ENCODE peak calls at places on chromosomes 7 and 10, in four cellular contexts. U, Y, L and K are unnamed samples.
A peak's percentile ranks its signal among the peaks of the same experiment; 100 is the strongest.

GRCh38 chr7:86991844-86992243 is 67.6 kb downstream of the ELAPOR2 start:
- DNase-seq in Y (no peak), L (no peak), U (no peak), K (no peak)

GRCh38 chr10:103855424-103855823 is at the start of gene SH3PXD2A:
- DNase-seq in Y (no peak), L (peak; percentile 54), U (peak; percentile 92), K (no peak)

GRCh38 chr7:111103136-111103535 is 12.2 kb downstream of the LRRN3 start:
- DNase-seq in U (no peak), L (no peak), Y (no peak), K (no peak)

GRCh38 chr10:102476466-102477141 is 25.3 kb upstream of the C10orf95 start:
- DNase-seq in U (no peak), L (no peak), Y (peak; percentile 22), K (no peak)

GRCh38 chr10:48390933-48391845 is 84.7 kb downstream of the MAPK8 start:
- DNase-seq in Y (no peak), L (peak; percentile 11), U (no peak), K (no peak)

GRCh38 chr10:80408198-80409085 is at the start of gene PRXL2A:
- DNase-seq in L (peak; percentile 96), Y (peak; percentile 85), U (peak; percentile 99), K (no peak)

GRCh38 chr7:141039366-141039765 is 24.6 kb upstream of the MRPS33 start:
- DNase-seq in Y (no peak), U (no peak), L (no peak), K (no peak)

GRCh38 chr7:2954433-2954853 is 89.2 kb downstream of the CARD11 start:
- DNase-seq in Y (peak; percentile 22), L (no peak), U (no peak), K (no peak)

GRCh38 chr10:6721480-6721879 is 141.4 kb upstream of the PRKCQ start:
- DNase-seq in U (no peak), L (no peak), Y (no peak), K (peak; percentile 88)

GRCh38 chr7:139842414-139843210 is 13.5 kb downstream of the TBXAS1 start:
- DNase-seq in Y (no peak), L (peak; percentile 53), U (no peak), K (no peak)

GRCh38 chr7:121016976-121017375 is 28.5 kb downstream of the CPED1 start:
- DNase-seq in U (no peak), L (no peak), Y (no peak), K (peak; percentile 83)

GRCh38 chr10:68955786-68956532 is at the start of gene DDX21:
- DNase-seq in U (peak; percentile 92), L (peak; percentile 94), Y (peak; percentile 82), K (peak; percentile 87)